ENCODE peak calls at places on chromosomes 4 and X, in six cellular contexts. O is GM23248, P is upper lobe of right lung, Q is hepatocyte, J is cardiac muscle cell, L is upper lobe of left lung. X is an unnamed sample. For H3K4me1, the result is how much of the 10 kb centered on the place peaks cover.

GRCh38 chr4:164023214-164023613 is 528.7 kb downstream of the TMA16 start:
- DNase-seq in O (no peak), P (no peak), Q (no peak), J (no peak), L (no peak), X (no peak)

GRCh38 chrX:30659421-30659820 is 6.2 kb downstream of the GK start:
- DNase-seq in O (peak), P (no peak), Q (peak), J (no peak), L (no peak), X (peak)

GRCh38 chr4:56468097-56468422 is 643 bp downstream of the SRP72 start:
- DNase-seq in O (peak), P (no peak), Q (peak), J (peak), L (no peak), X (no peak)

GRCh38 chrX:18981124-18981807 is 2.6 kb downstream of the PHKA2 start:
- DNase-seq in O (no peak), P (no peak), Q (no peak), J (no peak), L (no peak), X (no peak)

GRCh38 chr4:10033191-10033881 is 12.0 kb upstream of the SLC2A9 start:
- DNase-seq in O (peak), P (no peak), Q (peak), J (no peak), L (peak), X (no peak)

GRCh38 chr4:86181585-86181984 is 178.3 kb downstream of the MAPK10 start:
- DNase-seq in O (peak), P (no peak), Q (no peak), J (no peak), L (no peak), X (no peak)

GRCh38 chrX:43141885-43142284 is 363.9 kb upstream of the PPP1R2C start:
- DNase-seq in O (no peak), P (no peak), Q (no peak), J (peak), L (no peak), X (no peak)

GRCh38 chrX:152907084-152907651 is 9.3 kb downstream of the ZNF185 start:
- DNase-seq in O (peak), P (no peak), Q (peak), J (peak), L (no peak), X (no peak)

GRCh38 chrX:153333821-153334653 is at the start of gene ZNF275:
- DNase-seq in O (peak), P (peak), Q (peak), J (peak), L (peak), X (peak)

DNA sequence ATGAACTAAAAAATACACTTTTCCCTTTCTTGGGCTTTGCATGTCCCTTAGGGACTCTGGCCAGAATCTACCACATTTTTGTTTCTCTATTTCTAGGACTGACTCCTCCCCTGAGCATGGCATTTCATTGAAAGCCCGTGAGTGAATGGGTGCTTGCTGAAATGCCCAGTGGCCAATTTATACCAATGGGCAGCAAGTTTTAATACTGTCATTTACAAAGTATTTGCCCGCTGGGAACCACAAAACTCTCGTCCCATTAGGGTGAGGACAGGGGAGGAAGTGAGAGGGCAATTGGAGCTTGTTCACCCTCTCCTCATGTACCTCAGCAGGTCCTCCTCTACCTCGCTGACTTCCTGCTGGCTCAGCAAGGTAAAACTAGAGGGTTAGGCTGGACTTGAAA is 1.1 kb downstream of the SRPX2 start:
- DNase-seq in O (peak), P (no peak), Q (no peak), J (no peak), L (no peak), X (peak)
- H3K4me1 ChIP-seq in O (under half), P (under half), Q (under half), J (under half), L (under half), X (half or more)

GRCh38 chr4:1240721-1241465 is 8.0 kb downstream of the CTBP1 start:
- DNase-seq in O (no peak), P (peak), Q (no peak), J (no peak), L (peak), X (no peak)

GRCh38 chr4:1239949-1240305 is 9.0 kb downstream of the CTBP1 start:
- DNase-seq in O (no peak), P (no peak), Q (no peak), J (no peak), L (peak), X (no peak)

GRCh38 chr4:1237981-1238675 is 10.8 kb downstream of the CTBP1 start:
- DNase-seq in O (no peak), P (peak), Q (no peak), J (no peak), L (peak), X (no peak)

GRCh38 chr4:1239141-1239948 is 9.6 kb downstream of the CTBP1 start:
- DNase-seq in O (no peak), P (peak), Q (no peak), J (no peak), L (peak), X (no peak)

GRCh38 chr4:1238676-1239000 is 10.3 kb downstream of the CTBP1 start:
- DNase-seq in O (no peak), P (peak), Q (no peak), J (no peak), L (no peak), X (no peak)
- H3K4me3 ChIP-seq in O (no peak), P (no peak), Q (no peak), J (no peak), L (no peak), X (no peak)

DNA sequence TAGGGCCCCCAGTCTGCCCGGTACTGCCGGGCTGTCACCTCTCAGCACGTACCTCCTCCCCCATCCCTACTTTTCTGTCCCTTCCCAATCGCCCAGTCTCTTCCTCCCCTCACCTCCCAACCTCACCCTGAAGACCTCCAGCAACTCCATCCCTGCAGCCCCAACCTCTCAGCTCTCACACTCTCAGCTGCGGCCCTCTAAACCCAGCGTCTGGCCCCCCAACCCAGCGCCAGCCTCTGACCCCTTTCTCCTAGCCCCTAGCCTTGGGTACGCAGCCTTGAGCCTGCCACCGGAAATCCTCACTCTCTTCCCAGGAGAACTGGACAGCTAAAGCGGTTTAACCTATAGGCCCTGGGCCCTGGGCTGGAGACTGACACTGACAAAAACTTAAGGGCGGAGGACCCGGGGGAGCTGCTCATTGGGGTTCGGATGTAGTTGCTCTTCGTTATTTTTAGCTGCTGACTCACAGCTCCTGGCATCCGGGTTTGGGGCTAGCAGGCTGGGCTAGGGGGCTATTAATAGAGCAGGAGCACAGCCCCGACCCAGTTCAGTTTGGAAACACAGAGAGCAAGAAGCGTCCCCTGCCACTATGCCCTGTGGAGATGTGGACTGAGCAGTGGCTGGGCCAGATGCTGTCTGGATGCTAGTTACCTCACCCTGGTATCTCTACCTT is 9.6 kb upstream of the DLG3 start:
- DNase-seq in O (peak), P (no peak), Q (no peak), J (peak), L (no peak), X (no peak)
- H3K27ac ChIP-seq in O (no peak), P (no peak), Q (no peak), J (peak), L (peak), X (peak)

DNA sequence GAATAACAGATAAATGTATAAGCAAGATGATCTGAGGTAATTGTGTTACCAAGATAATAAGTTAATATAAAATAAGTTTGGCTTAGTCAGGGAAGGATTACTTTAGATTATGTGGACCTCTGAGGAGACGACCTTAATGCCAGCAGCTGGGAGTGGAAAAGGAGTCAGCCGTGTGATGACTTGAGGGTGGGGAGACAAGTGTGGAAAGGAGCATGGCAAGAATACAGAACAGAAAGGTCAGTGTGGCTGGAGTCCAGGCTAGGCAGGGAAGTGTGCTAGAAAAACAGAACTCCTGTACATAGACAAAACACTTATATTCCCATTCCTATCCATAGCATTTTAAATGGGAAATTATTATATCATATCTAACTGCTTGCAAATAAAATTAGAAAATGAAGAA is 138.8 kb downstream of the PDLIM5 start:
- DNase-seq in O (no peak), P (no peak), Q (no peak), J (peak), L (no peak), X (no peak)
- H3K4me1 ChIP-seq in O (under half), P (under half), Q (under half), J (under half), L (under half), X (under half)

GRCh38 chr4:185108185-185108584 is 34.9 kb upstream of the SLC25A4 start:
- DNase-seq in O (no peak), P (no peak), Q (no peak), J (no peak), L (no peak), X (no peak)
- H3K4me3 ChIP-seq in O (no peak), P (no peak), Q (no peak), J (no peak), L (no peak), X (no peak)

GRCh38 chr4:125681240-125681639 is 366.5 kb downstream of the FAT4 start:
- DNase-seq in O (no peak), P (no peak), Q (no peak), J (peak), L (no peak), X (no peak)
- H3K27ac ChIP-seq in O (no peak), P (no peak), Q (no peak), J (no peak), L (no peak), X (no peak)

DNA sequence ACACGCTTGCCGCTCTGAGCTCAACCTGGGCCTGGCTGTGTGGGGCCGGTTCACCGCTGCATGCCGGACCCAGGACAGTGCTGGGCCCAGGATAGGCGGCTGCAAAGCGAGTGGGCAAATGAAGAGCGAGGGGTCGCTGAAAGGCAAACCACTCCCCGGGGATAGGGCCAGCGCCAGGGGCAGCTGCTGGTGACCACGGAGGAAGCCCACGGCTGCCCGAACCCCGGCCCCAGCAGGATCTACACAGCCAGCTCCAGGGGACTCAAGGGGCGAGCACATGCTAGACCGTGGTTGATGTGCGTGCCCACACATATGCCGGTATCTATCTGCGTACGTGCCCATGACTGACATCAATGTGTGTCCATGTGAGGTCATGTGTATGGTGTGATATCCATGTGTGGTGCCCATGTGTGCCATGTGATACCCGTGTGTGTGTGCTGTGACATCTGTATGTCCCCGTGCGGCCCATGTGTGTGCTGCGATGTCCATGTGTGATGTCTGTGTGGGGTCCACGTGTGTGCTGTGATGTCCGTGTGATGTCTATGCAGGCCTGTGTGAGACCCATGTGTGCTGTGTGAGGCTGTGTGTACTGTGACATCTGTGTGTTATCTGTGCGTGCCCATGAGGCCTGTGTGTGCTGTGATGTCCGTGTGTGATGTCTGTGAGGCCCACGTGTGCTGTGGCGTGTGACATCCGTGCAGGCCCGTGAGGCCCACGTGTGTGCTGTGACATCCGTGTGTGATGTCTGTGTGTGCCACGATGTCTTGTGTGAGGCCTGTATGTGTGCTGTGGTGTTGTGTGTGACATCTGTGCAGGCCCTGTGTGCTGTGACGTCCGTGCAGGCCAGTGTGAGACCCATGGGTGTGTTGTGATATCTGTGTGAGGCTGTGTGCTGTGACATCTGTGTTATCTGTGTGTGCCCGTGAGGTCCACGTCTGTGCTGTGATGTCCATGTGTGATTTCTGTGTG is 24.8 kb downstream of the CTBP1 start:
- DNase-seq in O (no peak), P (no peak), Q (no peak), J (no peak), L (peak), X (no peak)
- H3K4me1 ChIP-seq in O (under half), P (under half), Q (under half), J (under half), L (under half), X (under half)